ENCODE peak calls at places on chromosomes 5 and 9, in ten cellular contexts. N, L, F, Y, T, H, M, O, G and K are unnamed samples.
A peak's percentile ranks its signal among the peaks of the same experiment; 100 is the strongest.

GRCh38 chr9:136881691-136882108 is 4.6 kb upstream of the TRAF2 start:
- DNase-seq in L (peak; percentile 32), O (no peak), N (no peak), T (no peak), H (peak; percentile 58), G (no peak), M (no peak), Y (no peak), F (no peak), K (no peak)

GRCh38 chr5:116476903-116477537 is 97.6 kb downstream of the SEMA6A start:
- DNase-seq in N (no peak), L (no peak), T (no peak), M (no peak), O (no peak), F (no peak), Y (no peak), G (no peak), H (no peak), K (no peak)

GRCh38 chr5:32475338-32476097 is 31.0 kb upstream of the ZFR start:
- DNase-seq in T (no peak), F (no peak), G (no peak), N (peak; percentile 14), O (no peak), L (no peak), H (no peak), M (no peak), Y (no peak), K (no peak)

GRCh38 chr5:109938453-109938852 is 248.7 kb downstream of the MAN2A1 start:
- DNase-seq in Y (no peak), O (no peak), G (no peak), T (no peak), L (no peak), H (no peak), F (no peak), M (no peak), N (no peak), K (no peak)

GRCh38 chr5:156528673-156529072 is 201.7 kb downstream of the SGCD start:
- DNase-seq in F (no peak), Y (no peak), H (no peak), T (no peak), M (no peak), G (no peak), L (no peak), O (no peak), N (no peak), K (no peak)

GRCh38 chr5:130571076-130571475 is 594.0 kb downstream of the HINT1 start:
- DNase-seq in N (peak; percentile 81), Y (no peak), T (no peak), H (no peak), F (no peak), G (no peak), O (no peak), L (no peak), M (no peak), K (no peak)

GRCh38 chr5:114367029-114367428 is 5.2 kb downstream of the KCNN2 start:
- DNase-seq in T (no peak), M (no peak), G (no peak), L (no peak), H (no peak), F (no peak), Y (no peak), O (no peak), N (peak; percentile 18), K (no peak)

GRCh38 chr9:123550797-123551196 is 194.8 kb downstream of the CRB2 start:
- DNase-seq in F (no peak), N (no peak), L (no peak), O (no peak), M (no peak), T (no peak), G (no peak), H (no peak), Y (no peak), K (no peak)

GRCh38 chr5:160186480-160186879 is 42.8 kb upstream of the FABP6 start:
- DNase-seq in G (no peak), M (no peak), H (no peak), Y (no peak), F (no peak), N (no peak), L (no peak), O (no peak), T (no peak), K (no peak)

GRCh38 chr5:160188151-160188967 is 40.9 kb upstream of the FABP6 start:
- DNase-seq in O (peak; percentile 29), Y (no peak), H (peak; percentile 65), L (no peak), T (peak; percentile 78), G (peak; percentile 85), N (peak; percentile 69), F (peak; percentile 21), M (no peak), K (peak; percentile 76)

GRCh38 chr5:157506981-157507780 is 47.2 kb downstream of the NIPAL4 start:
- DNase-seq in M (no peak), L (no peak), O (no peak), Y (no peak), F (no peak), G (no peak), H (peak; percentile 82), T (no peak), N (peak; percentile 56), K (no peak)

GRCh38 chr9:130041648-130042405 is 1.2 kb downstream of the FNBP1 start:
- DNase-seq in Y (no peak), F (no peak), N (no peak), T (peak; percentile 30), G (no peak), M (no peak), O (peak; percentile 48), H (peak; percentile 31), L (no peak), K (no peak)

GRCh38 chr9:111548623-111549022 is 23.6 kb downstream of the ZNF483 start:
- DNase-seq in Y (no peak), M (no peak), N (no peak), G (no peak), F (no peak), L (no peak), O (no peak), H (no peak), T (no peak), K (no peak)

GRCh38 chr5:173915310-173916005 is 27.3 kb downstream of the CPEB4 start:
- DNase-seq in Y (no peak), L (no peak), H (no peak), N (no peak), M (no peak), G (no peak), F (no peak), T (no peak), O (no peak), K (no peak)

GRCh38 chr5:91311697-91312501 is 71.2 kb downstream of the ARRDC3 start:
- DNase-seq in T (peak; percentile 63), M (peak; percentile 91), Y (peak; percentile 81), L (peak; percentile 81), N (peak; percentile 99), H (peak; percentile 61), O (peak; percentile 85), G (peak; percentile 100), F (peak; percentile 99), K (peak; percentile 83)

GRCh38 chr9:24464321-24464951 is 81.3 kb downstream of the IZUMO3 start:
- DNase-seq in H (no peak), G (peak; percentile 59), Y (no peak), O (no peak), M (no peak), L (no peak), N (no peak), F (no peak), T (no peak), K (peak; percentile 44)

GRCh38 chr5:99349842-99350241 is 421.0 kb upstream of the CHD1 start:
- DNase-seq in F (no peak), Y (no peak), L (no peak), G (no peak), O (no peak), H (no peak), N (no peak), T (no peak), M (no peak), K (no peak)

GRCh38 chr9:77647267-77647658 is 859 bp downstream of the GNA14 start:
- DNase-seq in T (no peak), N (peak; percentile 9), L (no peak), F (no peak), Y (no peak), G (no peak), M (no peak), H (no peak), O (no peak), K (no peak)
- H3K4me3 ChIP-seq in T (peak overlapping the region; percentile 52), N (peak overlapping the region; percentile 58), L (no peak overlapping the region), F (no peak overlapping the region), Y (no peak overlapping the region), G (peak overlapping the region; percentile 59), M (no peak overlapping the region), H (no peak overlapping the region), O (peak overlapping the region; percentile 43), K (peak overlapping the region; percentile 56)

GRCh38 chr9:126347911-126348760 is 21.5 kb downstream of the MVB12B start:
- DNase-seq in F (no peak), T (no peak), M (no peak), H (peak; percentile 65), Y (no peak), N (no peak), L (no peak), O (no peak), G (no peak), K (peak; percentile 29)
- H3K4me3 ChIP-seq in F (no peak overlapping the region), T (no peak overlapping the region), M (no peak overlapping the region), H (no peak overlapping the region), Y (no peak overlapping the region), N (no peak overlapping the region), L (no peak overlapping the region), O (no peak overlapping the region), G (no peak overlapping the region), K (no peak overlapping the region)

GRCh38 chr5:151233576-151234202 is 9.8 kb upstream of the CCDC69 start:
- DNase-seq in G (no peak), Y (no peak), O (no peak), H (no peak), L (no peak), F (no peak), N (no peak), M (no peak), T (no peak), K (no peak)

GRCh38 chr5:151231359-151231758 is 7.5 kb upstream of the CCDC69 start:
- DNase-seq in G (no peak), F (no peak), Y (no peak), O (no peak), H (no peak), L (no peak), M (no peak), T (no peak), N (no peak), K (no peak)

GRCh38 chr5:151236888-151237287 is 13.0 kb upstream of the CCDC69 start:
- DNase-seq in M (no peak), G (no peak), F (no peak), T (no peak), O (no peak), N (no peak), H (no peak), Y (no peak), L (no peak), K (no peak)

GRCh38 chr5:151237685-151238084 is 13.8 kb upstream of the CCDC69 start:
- DNase-seq in F (no peak), L (no peak), T (no peak), M (no peak), Y (no peak), O (no peak), G (no peak), H (no peak), N (no peak), K (no peak)

GRCh38 chr5:151234476-151235238 is 10.8 kb upstream of the CCDC69 start:
- DNase-seq in H (peak; percentile 57), M (no peak), O (peak; percentile 80), T (peak; percentile 87), F (no peak), Y (no peak), N (peak; percentile 84), G (peak; percentile 21), L (no peak), K (no peak)
- H3K4me3 ChIP-seq in H (no peak overlapping the region), M (no peak overlapping the region), O (no peak overlapping the region), T (no peak overlapping the region), F (no peak overlapping the region), Y (peak overlapping the region; percentile 53), N (no peak overlapping the region), G (no peak overlapping the region), L (no peak overlapping the region), K (no peak overlapping the region)

GRCh38 chr5:74865293-74865798 is 841 bp downstream of the FAM169A start:
- DNase-seq in H (no peak), M (no peak), L (no peak), F (no peak), Y (no peak), O (no peak), N (no peak), G (no peak), T (no peak), K (no peak)
- H3K4me3 ChIP-seq in H (peak overlapping the region; percentile 33), M (peak overlapping the region; percentile 75), L (peak overlapping the region; percentile 96), F (peak overlapping the region; percentile 45), Y (peak overlapping the region; percentile 87), O (peak overlapping the region; percentile 43), N (peak overlapping the region; percentile 31), G (peak overlapping the region; percentile 83), T (peak overlapping the region; percentile 57), K (peak overlapping the region; percentile 78)